ENCODE peak calls at places on chromosomes 13 and 19, in six cellular contexts. J, U, E, H, G and L are unnamed samples.

GRCh38 chr19:16594681-16595091 is 22.5 kb upstream of the SLC35E1 start:
- ATAC-seq in U (no peak), E (no peak), J (no peak), H (peak), G (peak), L (no peak)

GRCh38 chr13:31328549-31329229 is 128.9 kb downstream of the B3GLCT start:
- ATAC-seq in E (no peak), U (no peak), J (no peak), G (no peak), H (peak), L (no peak)

GRCh38 chr13:44843403-44843802 is 145.9 kb downstream of the NUFIP1 start:
- ATAC-seq in H (no peak), J (no peak), E (no peak), U (no peak), G (no peak), L (no peak)

GRCh38 chr19:6739884-6740588 is 556 bp downstream of the TRIP10 start:
- ATAC-seq in U (no peak), J (no peak), E (peak), H (no peak), G (peak), L (no peak)

GRCh38 chr19:2246801-2247361 is 2.2 kb upstream of the AMH start:
- ATAC-seq in G (no peak), H (peak), E (peak), U (no peak), J (peak), L (no peak)

GRCh38 chr13:66972659-66973058 is 257.5 kb downstream of the PCDH9 start:
- ATAC-seq in G (no peak), H (no peak), E (no peak), U (no peak), J (no peak), L (no peak)

GRCh38 chr13:24263652-24264051 is 45.7 kb upstream of the C1QTNF9 start:
- ATAC-seq in H (no peak), U (peak), G (no peak), J (no peak), E (no peak), L (no peak)

GRCh38 chr13:76638160-76638559 is 248.0 kb downstream of the KCTD12 start:
- ATAC-seq in E (no peak), U (no peak), H (no peak), G (no peak), J (no peak), L (peak)

GRCh38 chr19:11624064-11624463 is 26.8 kb downstream of the ZNF627 start:
- ATAC-seq in G (no peak), H (peak), U (peak), E (no peak), J (no peak), L (no peak)

GRCh38 chr19:49165865-49166301 is 8.3 kb downstream of the TRPM4 start:
- ATAC-seq in U (peak), H (no peak), J (peak), G (no peak), E (peak), L (peak)

GRCh38 chr19:2235026-2235395 is 1.1 kb downstream of the PLEKHJ1 start:
- ATAC-seq in U (no peak), G (no peak), J (no peak), H (no peak), E (no peak), L (no peak)

GRCh38 chr19:8245869-8246835 is 37.0 kb downstream of the CERS4 start:
- ATAC-seq in G (no peak), U (peak), E (no peak), J (no peak), H (no peak), L (no peak)

GRCh38 chr13:106095406-106095805 is 440.1 kb downstream of the EFNB2 start:
- ATAC-seq in U (no peak), G (no peak), J (no peak), H (no peak), E (no peak), L (no peak)

GRCh38 chr19:21921691-21922180 is 85.8 kb upstream of the ZNF43 start:
- ATAC-seq in J (no peak), E (no peak), U (no peak), H (no peak), G (no peak), L (no peak)

GRCh38 chr13:111949311-111949710 is 117.6 kb upstream of the SOX1 start:
- ATAC-seq in E (no peak), U (no peak), G (no peak), J (no peak), H (no peak), L (no peak)

GRCh38 chr13:46726347-46726746 is 70.6 kb downstream of the ESD start:
- ATAC-seq in G (no peak), J (no peak), E (no peak), H (no peak), U (no peak), L (no peak)

GRCh38 chr19:40799558-40800338 is 757 bp downstream of the EGLN2 start:
- ATAC-seq in H (peak), J (peak), U (no peak), E (peak), G (peak), L (no peak)

GRCh38 chr13:107233541-107233940 is 665.6 kb upstream of the ARGLU1 start:
- ATAC-seq in H (no peak), U (peak), G (no peak), J (no peak), E (no peak), L (no peak)

GRCh38 chr13:27261376-27261775 is 9.3 kb upstream of the RASL11A start:
- ATAC-seq in U (no peak), G (no peak), H (no peak), E (no peak), J (no peak), L (no peak)

GRCh38 chr19:33293255-33294057 is 8.9 kb downstream of the CEBPA start:
- ATAC-seq in J (peak), H (peak), G (no peak), U (peak), E (peak), L (peak)

GRCh38 chr13:114099918-114100445 is 32.4 kb downstream of the RASA3 start:
- ATAC-seq in E (no peak), G (peak), H (no peak), J (peak), U (peak), L (peak)

GRCh38 chr19:38929929-38930775 is at the start of gene SARS2:
- ATAC-seq in G (peak), H (peak), U (peak), E (peak), J (peak), L (peak)

GRCh38 chr13:105774739-105775460 is 760.6 kb downstream of the EFNB2 start:
- ATAC-seq in G (no peak), U (peak), J (peak), H (no peak), E (no peak), L (no peak)

GRCh38 chr13:52994051-52994450 is 34.6 kb upstream of the OLFM4 start:
- ATAC-seq in U (no peak), J (no peak), E (no peak), H (no peak), G (no peak), L (no peak)

GRCh38 chr19:2329162-2329505 is 650 bp downstream of the SPPL2B start:
- ATAC-seq in H (no peak), E (peak), G (no peak), U (no peak), J (no peak), L (no peak)

GRCh38 chr13:37192986-37193385 is 87.5 kb upstream of the CSNK1A1L start:
- ATAC-seq in U (no peak), G (no peak), H (no peak), J (no peak), E (no peak), L (no peak)

GRCh38 chr13:30666113-30666512 is 48.4 kb downstream of the USPL1 start:
- ATAC-seq in G (no peak), H (no peak), E (peak), J (no peak), U (no peak), L (no peak)

GRCh38 chr13:66341038-66341437 is 889.1 kb downstream of the PCDH9 start:
- ATAC-seq in J (no peak), U (no peak), H (no peak), G (no peak), E (no peak), L (no peak)

GRCh38 chr13:48156466-48156865 is 61.6 kb upstream of the MED4 start:
- ATAC-seq in J (no peak), H (no peak), E (peak), G (peak), U (no peak), L (no peak)

GRCh38 chr13:44331446-44331845 is 42.2 kb upstream of the SERP2 start:
- ATAC-seq in E (no peak), U (no peak), J (no peak), H (peak), G (no peak), L (peak)

GRCh38 chr19:46967578-46968018 is 52.0 kb upstream of the NPAS1 start:
- ATAC-seq in G (no peak), U (no peak), E (no peak), J (no peak), H (peak), L (peak)

GRCh38 chr19:18895828-18896341 is at the start of gene CERS1:
- ATAC-seq in E (peak), J (peak), H (no peak), U (peak), G (no peak), L (no peak)

GRCh38 chr13:49533011-49533410 is 37.3 kb downstream of the PHF11 start:
- ATAC-seq in J (no peak), U (no peak), E (no peak), G (peak), H (no peak), L (no peak)

GRCh38 chr19:36489920-36490415 is 607 bp upstream of the ZNF566 start:
- ATAC-seq in J (no peak), G (peak), H (peak), E (peak), U (peak), L (peak)

GRCh38 chr19:36489139-36489919 is at the start of gene ZNF566:
- ATAC-seq in J (peak), H (peak), U (peak), G (peak), E (peak), L (peak)

GRCh38 chr19:36488118-36488815 is 1.1 kb downstream of the ZNF566 start:
- ATAC-seq in J (no peak), E (no peak), G (no peak), H (no peak), U (no peak), L (no peak)

GRCh38 chr19:36483653-36484052 is 5.7 kb downstream of the ZNF566 start:
- ATAC-seq in E (no peak), U (no peak), G (no peak), J (no peak), H (no peak), L (no peak)

GRCh38 chr19:36488816-36489138 is 584 bp downstream of the ZNF566 start:
- ATAC-seq in U (peak), G (peak), E (peak), H (peak), J (no peak), L (no peak)
- H3K27ac ChIP-seq in U (peak), G (peak), E (peak), H (peak), J (peak), L (peak)

GRCh38 chr19:15107056-15108010 is at the start of gene SYDE1:
- ATAC-seq in U (peak), G (no peak), H (peak), J (peak), E (no peak), L (peak)
- TF ChIP-seq POLR2A in U (peak), G (no peak), H (peak), J (peak), E (no peak), L (peak)

DNA sequence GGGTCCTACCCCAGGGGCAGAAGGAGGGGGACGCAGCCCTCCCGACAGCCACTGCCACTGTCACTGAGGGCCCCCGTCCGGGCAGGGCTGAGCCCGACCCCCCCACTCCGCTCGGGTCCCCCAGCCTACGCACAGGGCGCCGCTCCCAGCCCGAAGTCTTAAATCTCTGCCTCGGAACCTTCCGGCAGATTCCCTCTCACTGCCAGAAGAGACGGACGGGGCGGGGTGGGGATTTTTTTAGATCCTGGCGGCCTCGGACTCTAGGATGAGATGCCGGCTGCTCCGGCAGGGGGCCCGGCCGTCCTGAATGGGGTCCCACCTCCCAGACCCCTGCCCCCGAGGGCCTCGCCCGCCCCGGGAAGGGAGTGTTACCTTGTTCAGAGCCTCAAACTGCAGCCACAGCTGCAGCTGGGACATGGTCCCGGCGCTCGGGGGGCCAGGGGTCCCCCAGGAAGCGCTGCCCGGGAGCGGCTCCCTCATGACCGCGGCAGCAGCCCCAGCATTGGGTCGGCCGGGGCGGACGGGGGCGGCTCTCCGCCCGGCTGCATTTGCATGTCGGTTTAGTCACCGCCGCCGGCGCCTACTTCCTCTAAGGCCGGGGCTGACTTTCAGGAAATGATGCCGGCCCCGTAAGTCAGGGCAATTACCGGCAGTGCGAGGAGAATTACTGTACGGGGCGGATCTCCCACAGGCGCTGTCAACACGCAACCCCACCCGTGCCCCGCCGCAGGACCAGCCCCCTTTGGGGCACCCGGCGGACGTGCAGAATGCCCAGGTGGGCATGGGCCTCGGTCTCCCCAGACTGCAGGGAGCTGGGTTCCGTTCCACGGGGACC is 28.1 kb downstream of the GPX4 start:
- ATAC-seq in E (peak), J (peak), U (no peak), G (peak), H (peak), L (peak)
- TF ChIP-seq EP300 in E (no peak), J (no peak), U (no peak), G (no peak), H (peak), L (peak)

DNA sequence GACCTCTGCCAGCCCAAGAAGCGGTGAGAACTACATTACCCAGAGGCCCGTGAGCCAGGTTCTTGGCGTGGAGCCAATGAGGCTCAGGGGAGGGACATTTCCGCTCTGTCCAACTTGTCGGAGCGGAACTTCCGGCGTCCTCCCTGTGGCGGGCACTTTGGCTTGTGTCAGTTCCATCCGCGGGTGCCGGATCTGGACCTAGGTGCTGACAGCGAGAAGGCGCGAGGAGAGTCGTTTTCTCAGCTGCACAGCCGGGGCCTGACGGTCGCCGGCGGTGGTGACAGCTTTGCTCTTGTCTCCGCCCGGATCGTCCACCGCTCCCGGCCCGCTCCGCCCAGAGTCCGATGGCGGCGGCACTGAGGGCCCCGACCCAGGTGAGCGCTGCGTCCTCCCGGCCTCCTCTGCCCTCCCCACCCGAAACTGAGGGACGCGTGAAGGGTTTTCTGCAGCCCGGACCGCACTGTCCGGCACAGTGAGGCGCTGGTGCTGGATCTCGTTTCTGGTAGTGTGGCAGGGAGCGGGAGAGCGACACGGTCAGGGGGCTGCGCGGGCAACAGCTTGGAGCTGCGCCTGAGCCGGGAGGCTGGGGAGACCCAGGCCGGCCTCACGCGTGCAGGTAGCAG is at the start of gene ZNF530:
- ATAC-seq in H (peak), U (peak), G (peak), J (peak), E (peak), L (peak)
- H3K27ac ChIP-seq in H (peak), U (peak), G (peak), J (peak), E (no peak), L (peak)

DNA sequence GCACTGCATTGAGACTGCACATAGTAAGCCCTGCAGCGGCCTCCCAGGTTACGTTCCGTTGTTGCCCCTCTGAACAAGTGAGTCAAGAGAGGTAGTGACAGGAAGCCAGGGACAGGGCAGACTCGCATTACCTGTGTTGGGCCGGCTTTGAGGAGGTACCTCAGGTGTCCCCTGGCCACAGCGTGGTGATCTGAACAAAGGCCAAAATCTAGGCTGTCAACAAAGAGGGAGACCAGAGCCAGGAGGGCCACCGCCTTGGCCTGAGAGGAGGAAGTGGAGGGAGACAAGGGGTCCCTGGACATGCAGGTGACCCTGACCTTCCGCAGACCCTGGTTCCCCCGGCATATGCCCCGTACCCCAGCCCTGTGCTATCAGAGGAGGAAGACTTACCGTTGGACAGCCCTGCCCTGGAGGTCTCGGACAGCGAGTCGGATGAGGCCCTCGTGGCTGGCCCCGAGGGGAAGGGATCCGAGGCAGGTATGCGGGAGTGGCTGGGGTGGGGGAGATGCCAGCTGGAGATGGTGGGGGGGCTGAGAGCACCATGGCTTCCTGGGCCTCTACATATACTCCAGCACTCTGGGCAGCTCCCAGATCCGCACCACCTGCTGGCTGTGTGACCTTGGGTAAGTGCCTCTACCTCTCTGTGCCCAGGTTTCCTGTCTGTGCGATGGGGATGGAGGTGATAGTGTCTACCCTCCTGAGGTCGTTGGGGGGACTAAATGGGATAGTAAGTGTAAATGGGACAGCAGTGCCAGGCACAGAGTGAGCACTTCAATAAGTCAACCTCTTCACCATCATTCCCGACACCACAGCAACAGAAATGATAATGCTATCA is 4.8 kb downstream of the SPIB start:
- ATAC-seq in J (no peak), G (no peak), E (no peak), H (no peak), U (peak), L (no peak)
- TF ChIP-seq POLR2A in J (no peak), G (no peak), E (no peak), H (no peak), U (no peak), L (no peak)

GRCh38 chr13:112959206-112959605 is 9.8 kb upstream of the MCF2L start:
- ATAC-seq in E (no peak), J (no peak), G (no peak), U (no peak), H (no peak), L (peak)
- TF ChIP-seq EP300 in E (no peak), J (no peak), G (no peak), U (no peak), H (peak), L (no peak)